ENCODE peak calls at places on chromosomes 5 and 9, in four cellular contexts. V, H, Y and G are unnamed samples.

GRCh38 chr5:1140818-1141189 is 28.9 kb upstream of the SLC12A7 start:
- DNase-seq in V (no peak), H (no peak), Y (no peak), G (no peak)

GRCh38 chr9:87080512-87081225 is 133.4 kb upstream of the GAS1 start:
- DNase-seq in V (no peak), H (no peak), Y (peak), G (no peak)

GRCh38 chr9:116020801-116021200 is 132.8 kb upstream of the PAPPA start:
- DNase-seq in V (no peak), H (no peak), Y (peak), G (no peak)

GRCh38 chr5:91925249-91925648 is 542.1 kb upstream of the ARRDC3 start:
- DNase-seq in V (no peak), H (no peak), Y (peak), G (no peak)

GRCh38 chr9:115118471-115119156 is 657 bp upstream of the TNC start:
- DNase-seq in V (peak), H (peak), Y (peak), G (no peak)

GRCh38 chr5:103408408-103408807 is 149.8 kb downstream of the MACIR start:
- DNase-seq in V (no peak), H (no peak), Y (no peak), G (no peak)

GRCh38 chr5:140608730-140609520 is 24.1 kb downstream of the CD14 start:
- DNase-seq in V (peak), H (no peak), Y (no peak), G (peak)

GRCh38 chr9:4508907-4509589 is 18.8 kb downstream of the SLC1A1 start:
- DNase-seq in V (no peak), H (no peak), Y (no peak), G (no peak)

GRCh38 chr5:59342181-59342580 is 551.3 kb downstream of the PDE4D start:
- DNase-seq in V (no peak), H (no peak), Y (no peak), G (no peak)

GRCh38 chr9:37920471-37921167 is 16.7 kb upstream of the SLC25A51 start:
- DNase-seq in V (no peak), H (peak), Y (peak), G (no peak)

GRCh38 chr9:135592625-135593024 is 31.1 kb downstream of the PAEP start:
- DNase-seq in V (no peak), H (peak), Y (no peak), G (no peak)

GRCh38 chr9:27407966-27408365 is 111.0 kb upstream of the EQTN start:
- DNase-seq in V (no peak), H (no peak), Y (peak), G (no peak)

GRCh38 chr9:130895038-130895437 is 1.6 kb downstream of the QRFP start:
- DNase-seq in V (no peak), H (no peak), Y (no peak), G (no peak)

GRCh38 chr9:91253488-91253887 is 108.2 kb downstream of the AUH start:
- DNase-seq in V (no peak), H (no peak), Y (peak), G (no peak)

GRCh38 chr9:89363921-89364663 is 45.8 kb downstream of the SECISBP2 start:
- DNase-seq in V (peak), H (no peak), Y (no peak), G (peak)

GRCh38 chr9:89364664-89365531 is 46.6 kb downstream of the SECISBP2 start:
- DNase-seq in V (peak), H (no peak), Y (no peak), G (peak)

GRCh38 chr9:89361816-89362646 is 43.7 kb downstream of the SECISBP2 start:
- DNase-seq in V (no peak), H (no peak), Y (no peak), G (no peak)

GRCh38 chr9:89362647-89363310 is 44.5 kb downstream of the SECISBP2 start:
- DNase-seq in V (no peak), H (no peak), Y (no peak), G (peak)

GRCh38 chr9:89363311-89363670 is 45.0 kb downstream of the SECISBP2 start:
- DNase-seq in V (no peak), H (no peak), Y (no peak), G (peak)
- TF ChIP-seq POLR2A in V (no peak), H (no peak), Y (no peak), G (no peak)

GRCh38 chr9:98795295-98795955 is 930 bp downstream of the ANKS6 start:
- DNase-seq in V (no peak), H (no peak), Y (no peak), G (no peak)

GRCh38 chr9:98797491-98797890 is 1.1 kb upstream of the ANKS6 start:
- DNase-seq in V (no peak), H (no peak), Y (no peak), G (no peak)

GRCh38 chr9:98798254-98798653 is 1.9 kb upstream of the ANKS6 start:
- DNase-seq in V (no peak), H (no peak), Y (no peak), G (no peak)

GRCh38 chr9:98795970-98796363 is 388 bp downstream of the ANKS6 start:
- DNase-seq in V (peak), H (peak), Y (no peak), G (no peak)

GRCh38 chr9:98796364-98797101 is at the start of gene ANKS6:
- DNase-seq in V (peak), H (peak), Y (peak), G (peak)
- TF ChIP-seq POLR2A in V (no peak), H (no peak), Y (peak), G (peak)

GRCh38 chr9:78354324-78354973 is 57.5 kb downstream of the PSAT1 start:
- DNase-seq in V (no peak), H (no peak), Y (no peak), G (no peak)

GRCh38 chr9:78357165-78357873 is 60.4 kb downstream of the PSAT1 start:
- DNase-seq in V (no peak), H (no peak), Y (no peak), G (no peak)

GRCh38 chr9:78358329-78359051 is 61.6 kb downstream of the PSAT1 start:
- DNase-seq in V (peak), H (no peak), Y (no peak), G (no peak)

GRCh38 chr9:78354980-78355379 is 58.1 kb downstream of the PSAT1 start:
- DNase-seq in V (no peak), H (no peak), Y (no peak), G (no peak)

DNA sequence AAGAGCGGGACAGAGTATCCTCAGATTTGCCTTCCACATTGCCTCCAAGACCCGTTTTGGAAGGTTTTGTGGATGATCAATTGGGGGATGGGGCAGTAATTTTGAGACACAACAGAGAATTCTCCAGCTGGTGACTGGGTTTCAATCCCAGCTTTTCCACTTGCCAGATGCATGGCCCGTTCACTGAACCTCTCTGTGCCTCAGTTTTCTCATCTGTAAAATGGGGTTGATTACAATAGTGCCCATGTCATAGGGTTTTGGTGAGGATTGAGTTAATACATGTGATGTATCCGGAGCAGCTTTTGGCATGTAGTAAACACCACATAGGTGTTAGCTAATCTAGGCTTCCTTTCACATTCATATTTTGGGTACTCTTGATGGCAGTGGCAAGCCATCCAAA is 59.7 kb downstream of the PSAT1 start:
- DNase-seq in V (no peak), H (no peak), Y (no peak), G (no peak)
- TF ChIP-seq POLR2A in V (no peak), H (no peak), Y (no peak), G (no peak)

GRCh38 chr5:95856501-95856981 is 34.0 kb upstream of the GLRX start:
- DNase-seq in V (no peak), H (no peak), Y (no peak), G (peak)

GRCh38 chr5:95859327-95860060 is 37.0 kb upstream of the GLRX start:
- DNase-seq in V (no peak), H (no peak), Y (peak), G (no peak)

GRCh38 chr5:95857185-95857945 is 34.8 kb upstream of the GLRX start:
- DNase-seq in V (peak), H (no peak), Y (no peak), G (peak)

GRCh38 chr5:95858023-95858461 is 35.5 kb upstream of the GLRX start:
- DNase-seq in V (no peak), H (no peak), Y (no peak), G (no peak)

GRCh38 chr5:95858661-95859326 is 36.3 kb upstream of the GLRX start:
- DNase-seq in V (peak), H (peak), Y (peak), G (peak)
- TF ChIP-seq POLR2A in V (no peak), H (no peak), Y (no peak), G (peak)

GRCh38 chr9:137605146-137606004 is at the start of gene ARRDC1:
- DNase-seq in V (peak), H (peak), Y (peak), G (peak)
- TF ChIP-seq POLR2A in V (peak), H (no peak), Y (peak), G (peak)

DNA sequence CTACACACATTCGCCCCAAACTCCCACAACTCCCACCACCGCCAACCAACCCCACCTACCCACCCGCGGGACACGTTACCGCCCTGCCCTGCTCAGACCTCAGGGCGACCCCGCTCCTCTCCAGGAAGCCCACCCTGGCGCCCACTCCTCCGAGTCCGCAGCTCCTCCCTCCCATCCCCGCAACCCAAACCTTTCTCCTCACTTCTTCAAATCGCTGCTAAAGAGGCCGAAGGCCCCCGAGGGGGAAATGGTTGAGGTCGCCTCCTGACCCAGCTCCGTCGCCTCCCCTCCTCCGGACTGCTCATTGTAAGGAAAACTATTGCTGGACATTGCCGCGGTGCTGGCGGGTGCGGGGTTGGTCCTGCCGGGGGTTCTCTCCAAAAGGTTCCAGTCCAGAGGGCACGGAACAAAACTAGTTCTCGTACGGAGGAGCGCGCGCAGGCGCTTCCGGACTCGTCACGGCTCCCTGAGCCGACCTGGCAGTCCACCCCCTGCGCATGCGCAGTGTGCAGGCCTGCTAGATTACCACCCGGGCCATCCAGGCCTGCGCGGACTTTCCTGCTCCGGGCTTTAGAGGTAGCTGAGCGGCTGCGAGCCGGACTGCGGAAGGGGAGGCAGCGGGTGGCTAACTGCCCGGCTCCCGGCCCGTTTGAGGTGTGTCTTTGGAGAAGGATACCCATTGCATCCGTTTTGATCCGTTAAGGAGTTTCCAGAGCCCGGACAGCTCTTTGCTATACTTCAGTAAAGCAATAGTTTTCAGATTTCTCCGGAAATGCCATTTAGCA is at the start of gene AP3B1:
- DNase-seq in V (peak), H (peak), Y (peak), G (peak)
- TF ChIP-seq POLR2A in V (peak), H (peak), Y (peak), G (peak)